ENCODE peak calls at places on chromosomes 13 and 19, in eight cellular contexts. V is A549, I is sigmoid colon, J is uterus, Q is stomach, Z is IMR-90, B is tibial nerve, U is K562. T is an unnamed sample.

GRCh38 chr13:111384441-111385181 is 64.2 kb downstream of the TEX29 start:
- DNase-seq in V (no peak), I (no peak), J (no peak), Q (peak; percentile 8), Z (no peak), B (no peak), U (no peak), T (no peak)

GRCh38 chr13:20035130-20035529 is 76.6 kb downstream of the ZMYM2 start:
- DNase-seq in V (peak; percentile 26), I (no peak), J (no peak), Q (no peak), Z (no peak), B (no peak), U (no peak), T (no peak)

GRCh38 chr13:92573467-92574057 is 653.0 kb upstream of the GPC6 start:
- DNase-seq in V (peak; percentile 12), I (no peak), J (no peak), Q (no peak), Z (peak; percentile 7), B (no peak), U (peak; percentile 32), T (peak; percentile 2)

GRCh38 chr13:40235160-40235796 is 431.2 kb downstream of the FOXO1 start:
- DNase-seq in V (no peak), I (no peak), J (no peak), Q (no peak), Z (no peak), B (no peak), U (no peak), T (no peak)

GRCh38 chr19:6221878-6222746 is 57.7 kb downstream of the MLLT1 start:
- DNase-seq in V (no peak), I (no peak), J (no peak), Q (peak; percentile 44), Z (no peak), B (no peak), U (no peak), T (no peak)

GRCh38 chr19:33814181-33815165 is 17.8 kb downstream of the KCTD15 start:
- DNase-seq in V (no peak), I (peak; percentile 36), J (no peak), Q (no peak), Z (peak; percentile 7), B (no peak), U (no peak), T (no peak)

GRCh38 chr13:44402902-44403719 is 29.5 kb downstream of the SERP2 start:
- DNase-seq in V (no peak), I (peak; percentile 36), J (no peak), Q (peak; percentile 82), Z (no peak), B (no peak), U (no peak), T (no peak)

GRCh38 chr13:67736646-67737420 is 506.7 kb upstream of the PCDH9 start:
- DNase-seq in V (peak; percentile 43), I (no peak), J (no peak), Q (no peak), Z (peak; percentile 68), B (no peak), U (no peak), T (no peak)

GRCh38 chr19:29576043-29576442 is 30.0 kb upstream of the POP4 start:
- DNase-seq in V (no peak), I (no peak), J (no peak), Q (no peak), Z (peak; percentile 10), B (no peak), U (no peak), T (peak; percentile 29)

GRCh38 chr19:29873024-29873800 is 61.4 kb downstream of the CCNE1 start:
- DNase-seq in V (peak; percentile 68), I (no peak), J (peak; percentile 34), Q (peak; percentile 55), Z (no peak), B (no peak), U (peak; percentile 72), T (peak; percentile 80)

GRCh38 chr19:50662442-50663279 is 13.4 kb downstream of the C19orf81 start:
- DNase-seq in V (no peak), I (no peak), J (no peak), Q (no peak), Z (no peak), B (no peak), U (no peak), T (no peak)
- TF ChIP-seq POLR2A in V (no peak), I (no peak), J (no peak), Q (no peak), Z (no peak), B (no peak), U (peak; percentile 34), T (no peak)

GRCh38 chr19:46297700-46298476 is 1.0 kb downstream of the HIF3A start:
- DNase-seq in V (no peak), I (peak; percentile 97), J (peak; percentile 84), Q (peak; percentile 50), Z (no peak), B (peak; percentile 54), U (peak; percentile 55), T (no peak)
- TF ChIP-seq POLR2A in V (no peak), I (peak; percentile 65), J (no peak), Q (no peak), Z (no peak), B (peak; percentile 71), U (no peak), T (no peak)

DNA sequence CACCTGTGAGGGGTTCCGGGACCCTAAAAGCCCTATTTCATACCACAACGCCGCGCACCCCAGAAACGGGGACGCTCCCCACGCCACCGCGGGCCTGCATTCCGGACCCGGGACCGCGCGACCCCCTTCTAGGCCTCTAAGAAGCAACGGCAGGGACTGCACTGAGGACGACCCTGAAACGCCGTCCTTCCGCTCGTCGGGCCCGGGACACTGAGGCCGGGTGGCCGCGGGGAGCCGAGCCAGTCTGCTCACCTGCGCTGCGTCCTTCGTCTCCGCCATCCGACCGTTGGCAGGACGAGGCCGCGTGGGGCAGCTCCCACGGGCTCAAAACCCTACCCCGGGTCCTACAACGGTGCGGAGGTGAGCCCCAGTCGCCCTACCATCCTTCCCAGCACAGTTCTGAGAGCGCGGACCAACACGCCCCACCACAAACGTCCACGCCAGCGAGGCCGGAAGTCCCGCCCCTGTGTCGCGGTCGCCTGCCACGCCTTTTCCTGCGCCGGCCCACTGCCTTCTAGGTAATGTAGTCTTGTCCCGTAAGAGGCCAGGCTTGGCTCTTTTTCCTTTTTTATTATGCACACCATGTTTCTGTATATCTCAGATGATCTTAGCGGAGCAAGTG is at the start of gene ZNF550:
- DNase-seq in V (peak; percentile 93), I (peak; percentile 94), J (peak; percentile 88), Q (peak; percentile 92), Z (peak; percentile 83), B (peak; percentile 78), U (peak; percentile 83), T (peak; percentile 96)
- TF ChIP-seq POLR2A in V (peak; percentile 53), I (peak; percentile 34), J (no peak), Q (no peak), Z (peak; percentile 52), B (peak; percentile 44), U (peak; percentile 70), T (peak; percentile 93)

DNA sequence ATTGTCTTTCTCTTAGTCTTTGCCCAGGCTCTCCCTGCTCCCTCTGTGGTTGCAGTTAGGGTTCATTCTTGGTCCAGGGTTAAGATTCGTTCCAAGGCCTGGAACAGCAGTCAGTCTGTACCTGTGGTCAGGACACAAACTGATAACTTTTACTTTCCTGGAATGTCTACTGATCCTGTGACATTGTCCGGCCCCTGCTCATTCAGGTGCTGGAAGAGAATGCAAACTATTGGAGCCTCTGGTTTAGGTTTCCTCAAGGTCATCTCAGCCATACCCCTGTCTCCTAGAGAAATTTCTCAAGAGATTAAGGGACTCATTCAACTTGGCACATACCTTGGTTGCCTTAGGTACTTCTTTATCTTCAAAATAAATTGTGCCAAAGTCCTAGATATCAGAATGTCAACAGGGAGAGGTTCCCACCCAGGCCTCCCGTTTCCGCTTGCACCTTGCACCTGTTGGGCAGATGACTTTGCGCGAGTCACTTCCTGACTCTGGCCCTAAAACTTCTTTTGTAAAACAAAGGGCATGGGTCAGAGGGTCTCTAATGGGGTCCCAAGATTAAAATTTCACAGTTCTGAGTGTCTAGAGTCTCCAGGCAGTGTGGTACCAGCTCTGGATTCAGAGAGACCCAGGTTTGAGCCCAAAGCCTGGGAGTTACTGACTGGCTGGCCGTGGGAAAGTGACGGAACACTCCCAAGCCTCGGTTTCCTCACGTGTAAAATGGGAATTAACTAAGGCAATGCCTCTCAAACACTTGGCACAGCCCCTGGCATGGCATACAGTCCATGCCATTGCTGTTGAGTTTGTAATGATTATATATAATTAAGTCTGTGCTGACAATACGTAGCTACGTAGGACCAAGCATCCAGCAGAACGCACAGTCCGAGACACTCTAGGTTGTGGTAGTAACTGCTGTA is 25.9 kb upstream of the CYP2S1 start:
- DNase-seq in V (no peak), I (no peak), J (no peak), Q (peak; percentile 79), Z (no peak), B (no peak), U (no peak), T (no peak)
- TF ChIP-seq POLR2A in V (no peak), I (no peak), J (no peak), Q (no peak), Z (no peak), B (no peak), U (no peak), T (no peak)

DNA sequence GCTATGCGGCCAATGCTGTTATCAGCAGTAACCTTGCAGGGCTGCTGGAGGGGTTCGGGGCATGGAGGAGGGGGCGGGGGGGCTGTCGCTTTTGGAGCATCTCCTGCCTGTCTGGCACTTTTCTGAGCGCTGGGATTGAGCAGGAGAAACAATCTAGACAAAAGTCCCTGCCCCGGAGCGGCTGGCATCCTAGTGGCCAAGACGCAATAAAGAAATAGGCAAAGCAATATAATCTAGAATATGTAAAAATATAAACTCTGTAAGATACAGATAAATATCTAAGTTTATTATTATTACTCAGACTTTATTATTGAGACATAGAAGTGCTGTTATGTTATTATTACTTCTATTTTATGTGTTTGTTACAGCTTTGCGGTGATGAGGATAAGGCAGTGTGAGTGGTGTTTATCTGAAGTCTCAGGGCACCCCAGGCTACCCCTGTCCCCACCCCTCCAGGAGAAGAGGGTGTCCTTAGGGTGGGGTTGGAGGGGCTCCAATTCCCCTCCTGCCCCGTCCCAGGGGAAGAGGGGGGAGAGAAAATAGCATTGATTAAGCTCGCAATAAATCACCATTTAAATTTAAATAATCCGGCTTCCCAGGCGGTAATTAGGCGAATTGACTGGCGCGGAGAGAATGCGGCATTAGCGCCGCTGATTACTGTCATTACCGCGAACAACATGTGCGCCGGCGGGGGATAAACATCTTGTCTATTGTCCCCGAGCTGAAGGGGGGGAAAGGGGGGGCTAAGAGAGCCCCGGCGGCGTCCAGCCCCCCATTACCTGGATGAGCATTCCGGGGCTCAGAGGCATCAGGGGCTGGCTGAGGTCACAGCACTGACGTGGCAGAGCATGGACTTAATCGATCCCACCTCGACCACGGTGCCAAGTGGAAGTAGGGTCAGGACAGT is 3.2 kb downstream of the NPAS1 start:
- DNase-seq in V (no peak), I (no peak), J (no peak), Q (no peak), Z (no peak), B (no peak), U (peak; percentile 32), T (no peak)
- TF ChIP-seq POLR2A in V (no peak), I (no peak), J (no peak), Q (no peak), Z (no peak), B (no peak), U (no peak), T (no peak)

T was measured in H54.